ENCODE peak calls at places on chromosome 10, in four cellular contexts. V is pancreas, T is PC-3, N is transverse colon. R is an unnamed sample.

GRCh38 chr10:55368467-55368866 is 567.4 kb upstream of the PCDH15 start:
- DNase-seq in N (no peak), V (no peak), T (no peak), R (no peak)

GRCh38 chr10:58518775-58519174 is 6.1 kb downstream of the BICC1 start:
- DNase-seq in V (no peak), T (peak; percentile 57), N (no peak), R (no peak)

GRCh38 chr10:22647244-22647643 is 67.1 kb downstream of the PIP4K2A start:
- DNase-seq in T (no peak), V (no peak), N (no peak), R (no peak)

GRCh38 chr10:69065406-69066361 is 22.2 kb upstream of the SRGN start:
- DNase-seq in N (no peak), T (peak; percentile 59), V (no peak), R (no peak)

GRCh38 chr10:44864637-44865288 is 46.4 kb upstream of the TMEM72 start:
- DNase-seq in V (peak; percentile 87), N (peak; percentile 93), T (peak; percentile 95), R (peak; percentile 96)

GRCh38 chr10:80664071-80664680 is 126.5 kb downstream of the SH2D4B start:
- DNase-seq in V (peak; percentile 71), T (peak; percentile 71), N (peak; percentile 86), R (peak; percentile 88)

GRCh38 chr10:12509016-12509793 is 159.9 kb downstream of the CAMK1D start:
- DNase-seq in N (no peak), T (no peak), V (no peak), R (no peak)

GRCh38 chr10:60767424-60767823 is 10.9 kb upstream of the CDK1 start:
- DNase-seq in N (no peak), V (no peak), T (no peak), R (no peak)

GRCh38 chr10:112261281-112261822 is 21.8 kb upstream of the TECTB start:
- DNase-seq in N (no peak), V (no peak), T (no peak), R (no peak)

GRCh38 chr10:46033602-46034011 is 3.2 kb upstream of the NCOA4 start:
- DNase-seq in N (no peak), V (no peak), T (peak; percentile 52), R (no peak)

GRCh38 chr10:58384095-58384494 is 1.1 kb upstream of the TFAM start:
- DNase-seq in T (peak; percentile 62), N (no peak), V (no peak), R (no peak)

GRCh38 chr10:124917168-124917938 is 24.6 kb upstream of the ZRANB1 start:
- DNase-seq in N (peak; percentile 45), V (peak; percentile 44), T (peak; percentile 3), R (peak; percentile 91)

GRCh38 chr10:111079781-111080180 is 3.0 kb downstream of the ADRA2A start:
- DNase-seq in N (no peak), V (no peak), T (no peak), R (no peak)

GRCh38 chr10:28690545-28690944 is 13.2 kb downstream of the BAMBI start:
- DNase-seq in T (no peak), V (no peak), N (no peak), R (no peak)

GRCh38 chr10:88989824-88990527 is 622 bp upstream of the FAS start:
- DNase-seq in T (peak; percentile 47), N (no peak), V (no peak), R (no peak)

GRCh38 chr10:77478248-77478963 is 159.2 kb downstream of the KCNMA1 start:
- DNase-seq in N (no peak), T (peak; percentile 88), V (no peak), R (no peak)

GRCh38 chr10:127157506-127158205 is 38.7 kb downstream of the INSYN2A start:
- DNase-seq in T (no peak), V (no peak), N (no peak), R (no peak)

GRCh38 chr10:688621-689426 is 644 bp downstream of the DIP2C start:
- DNase-seq in T (peak; percentile 5), V (no peak), N (peak; percentile 36), R (no peak)

GRCh38 chr10:63206997-63207952 is 74.1 kb downstream of the NRBF2 start:
- DNase-seq in T (no peak), N (no peak), V (no peak), R (no peak)

DNA sequence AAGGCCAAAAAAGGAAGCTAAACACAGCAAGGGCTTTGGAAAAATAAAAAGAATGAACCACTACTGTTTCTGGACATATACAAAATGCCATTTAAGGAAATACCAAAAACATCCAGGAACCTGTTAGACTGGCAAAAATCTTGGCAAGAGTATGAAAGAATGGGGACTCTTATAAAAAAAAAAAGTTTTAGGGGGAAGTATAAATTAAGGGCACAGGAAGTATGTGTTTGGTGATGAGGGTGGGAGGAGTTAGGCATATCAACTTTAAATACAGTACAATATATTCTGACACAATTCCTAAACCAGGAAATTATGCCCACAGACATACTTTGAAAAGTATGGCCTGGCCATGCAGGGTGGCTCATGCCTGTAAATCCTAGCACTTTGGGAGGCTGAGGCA is 74.2 kb downstream of the WAPL start:
- DNase-seq in V (no peak), N (no peak), T (no peak), R (no peak)
- H3K9me3 ChIP-seq in V (no peaks in the 10 kb centered on the region), N (no peaks in the 10 kb centered on the region), T (no peaks in the 10 kb centered on the region), R (no peaks in the 10 kb centered on the region)

DNA sequence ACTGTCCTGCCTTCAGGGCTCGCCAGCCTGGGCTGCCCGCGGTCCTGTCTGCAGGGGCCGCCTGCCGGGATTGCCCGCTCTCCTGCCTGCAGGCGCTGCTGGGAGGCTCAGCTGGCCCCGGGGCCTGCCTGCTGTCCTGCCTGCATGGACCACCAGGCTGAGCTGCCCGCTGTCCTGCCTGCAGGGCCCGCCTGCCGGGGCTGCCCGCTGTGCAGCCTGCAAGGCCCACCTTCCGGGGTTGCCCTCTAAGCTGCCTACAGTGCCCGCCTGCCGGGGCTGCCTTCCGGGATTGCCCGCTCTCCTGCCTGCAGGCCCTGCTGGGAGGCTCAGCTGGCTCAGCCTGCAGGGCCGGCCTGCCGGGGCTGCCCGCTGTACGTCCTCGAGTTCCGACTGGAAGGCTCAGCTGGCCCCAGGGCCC is 164.4 kb downstream of the GLRX3 start:
- DNase-seq in V (no peak), T (no peak), N (no peak), R (peak; percentile 91)
- H3K9me3 ChIP-seq in V (no peaks in the 10 kb centered on the region), T (no peaks in the 10 kb centered on the region), N (peaks cover 18% of the 10 kb centered on the region), R (peaks cover 65% of the 10 kb centered on the region)

DNA sequence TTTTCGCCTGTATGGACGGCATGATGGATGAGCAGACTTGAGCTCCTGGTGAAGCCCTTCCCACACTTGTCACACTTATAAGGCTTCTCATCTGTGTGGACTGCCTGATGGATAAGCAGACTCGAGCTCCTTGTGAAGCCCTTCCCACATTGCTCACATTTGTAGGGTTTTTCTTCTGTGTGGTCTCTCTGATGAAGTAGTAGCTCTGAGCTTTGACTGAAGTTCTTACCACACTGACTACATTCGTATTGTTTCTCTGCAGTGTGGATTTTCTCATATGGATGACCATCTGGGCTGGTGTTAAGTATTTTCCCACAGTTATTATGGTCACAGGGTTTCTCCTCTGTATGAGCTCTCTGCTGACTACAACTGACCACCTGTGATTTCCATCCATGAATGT is 17.2 kb downstream of the ZNF239 start:
- DNase-seq in V (no peak), T (no peak), N (no peak), R (no peak)
- H3K9me3 ChIP-seq in V (no peaks in the 10 kb centered on the region), T (peaks cover 23% of the 10 kb centered on the region), N (peaks cover 46% of the 10 kb centered on the region), R (peaks cover 16% of the 10 kb centered on the region)

DNA sequence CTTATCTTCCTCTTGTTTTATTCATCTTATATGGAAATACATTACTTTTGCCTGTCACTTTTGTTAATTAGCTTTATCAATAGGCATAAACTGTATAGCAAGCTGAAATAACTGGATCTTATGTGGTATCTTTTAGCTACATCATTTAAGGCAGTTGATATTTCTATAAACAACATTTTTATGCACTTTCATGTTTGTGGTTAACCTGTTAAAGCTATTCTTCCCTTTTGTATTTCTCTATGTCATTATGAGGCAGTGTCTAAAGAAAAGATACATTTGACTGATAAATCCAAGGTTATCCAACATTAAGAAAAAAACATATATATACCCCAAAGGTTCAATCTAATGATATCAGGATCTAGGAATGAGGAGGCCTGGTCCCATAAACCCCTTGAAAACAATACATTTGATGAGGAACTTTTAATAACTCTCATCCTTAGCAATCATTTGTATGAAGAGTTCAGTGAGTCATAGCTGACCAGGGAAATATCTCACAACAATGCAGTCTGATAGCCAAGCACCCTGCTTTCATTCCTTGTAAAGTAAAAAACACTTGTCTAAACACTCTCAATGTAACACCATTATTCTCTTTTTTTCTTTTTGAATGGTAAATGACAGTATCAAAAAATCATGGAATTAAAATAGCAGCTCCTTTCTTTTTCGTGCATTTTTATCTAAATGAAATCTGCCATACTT is 300.9 kb downstream of the NEBL start:
- DNase-seq in V (no peak), T (no peak), N (no peak), R (no peak)
- H3K9me3 ChIP-seq in V (no peaks in the 10 kb centered on the region), T (no peaks in the 10 kb centered on the region), N (no peaks in the 10 kb centered on the region), R (no peaks in the 10 kb centered on the region)

GRCh38 chr10:8088504-8088903 is 34.0 kb downstream of the GATA3 start:
- DNase-seq in T (no peak), N (no peak), V (no peak), R (no peak)
- H3K9me3 ChIP-seq in T (no peaks in the 10 kb centered on the region), N (no peaks in the 10 kb centered on the region), V (no peaks in the 10 kb centered on the region), R (no peaks in the 10 kb centered on the region)

GRCh38 chr10:36989233-36989632 is 136.2 kb upstream of the ANKRD30A start:
- DNase-seq in T (no peak), V (no peak), N (no peak), R (peak; percentile 61)
- H3K9me3 ChIP-seq in T (no peaks in the 10 kb centered on the region), V (no peaks in the 10 kb centered on the region), N (peaks cover 11% of the 10 kb centered on the region), R (peaks cover 24% of the 10 kb centered on the region)

DNA sequence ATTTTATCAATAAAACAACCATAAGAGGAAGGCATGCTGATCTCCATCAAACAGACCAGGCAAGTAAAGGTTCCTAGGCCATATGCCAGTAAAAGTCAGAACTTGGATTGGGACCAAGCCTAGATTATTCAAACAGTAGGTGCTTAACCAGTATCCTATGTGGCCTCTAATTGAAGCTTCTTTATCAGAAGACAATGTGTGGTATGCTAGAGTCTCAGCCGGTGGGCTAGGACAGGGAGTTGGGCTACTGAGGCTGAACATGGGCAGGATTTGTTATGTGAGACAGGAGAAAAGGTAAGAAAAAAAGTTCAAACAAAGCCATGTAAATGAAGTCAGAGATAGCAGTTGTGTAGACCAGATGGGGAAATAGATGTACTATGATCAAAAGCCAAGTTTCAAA is 413.7 kb upstream of the GHITM start:
- DNase-seq in T (no peak), V (no peak), N (no peak), R (no peak)
- H3K9me3 ChIP-seq in T (no peaks in the 10 kb centered on the region), V (no peaks in the 10 kb centered on the region), N (no peaks in the 10 kb centered on the region), R (peaks cover 8% of the 10 kb centered on the region)